ENCODE peak calls at places on chromosomes 5 and 9, in ten cellular contexts. I is HCT116, R is sigmoid colon, F is GM12891, P is spleen, W is endothelial cell of umbilical vein, U is SK-N-MC, C is GM23338, E is HL-60, L is H1. V is an unnamed sample.

GRCh38 chr9:93677061-93677571 is 100.7 kb downstream of the PHF2 start:
- DNase-seq in C (no peak), P (peak), I (no peak), U (no peak), W (no peak), F (no peak), L (no peak), E (no peak), R (no peak), V (no peak)

GRCh38 chr5:66362021-66362420 is 217.9 kb downstream of the SREK1 start:
- DNase-seq in R (no peak), U (no peak), P (no peak), F (no peak), L (no peak), C (no peak), I (no peak), W (no peak), E (no peak), V (no peak)

GRCh38 chr5:72506150-72506549 is 1.1 kb downstream of the ZNF366 start:
- DNase-seq in P (no peak), I (no peak), F (no peak), L (no peak), R (no peak), C (no peak), E (no peak), U (no peak), W (no peak), V (no peak)

GRCh38 chr5:61409568-61409967 is 77.5 kb downstream of the ZSWIM6 start:
- DNase-seq in W (peak), R (no peak), F (no peak), U (no peak), I (peak), C (no peak), L (no peak), P (no peak), E (no peak), V (no peak)

GRCh38 chr5:43367909-43368648 is 44.1 kb downstream of the CCL28 start:
- DNase-seq in E (no peak), W (peak), F (no peak), L (no peak), U (no peak), I (no peak), C (no peak), R (no peak), P (no peak), V (no peak)

GRCh38 chr9:96574931-96575351 is 44.7 kb downstream of the CDC14B start:
- DNase-seq in L (no peak), U (no peak), F (no peak), P (no peak), R (no peak), C (no peak), W (no peak), I (no peak), E (no peak), V (no peak)

GRCh38 chr9:96009690-96010477 is 134.4 kb downstream of the ERCC6L2 start:
- DNase-seq in C (no peak), P (no peak), W (no peak), E (peak), L (no peak), I (no peak), F (no peak), U (no peak), R (no peak), V (no peak)

GRCh38 chr9:104863180-104863883 is 64.6 kb downstream of the ABCA1 start:
- DNase-seq in U (peak), F (peak), R (no peak), L (no peak), P (no peak), I (peak), W (peak), C (peak), E (peak), V (peak)

GRCh38 chr5:177023247-177023703 is 779 bp downstream of the ZNF346 start:
- DNase-seq in P (no peak), L (no peak), F (no peak), I (no peak), C (peak), W (peak), E (peak), R (no peak), U (no peak), V (no peak)

GRCh38 chr5:151079838-151080619 is 805 bp downstream of the TNIP1 start:
- DNase-seq in P (peak), F (no peak), I (no peak), W (peak), C (no peak), U (no peak), L (no peak), R (no peak), E (no peak), V (peak)

GRCh38 chr5:10367586-10367985 is 14.1 kb downstream of the MARCHF6 start:
- DNase-seq in W (no peak), I (no peak), R (no peak), P (no peak), F (no peak), C (no peak), L (no peak), U (no peak), E (no peak), V (no peak)

GRCh38 chr5:78060421-78060820 is 234.1 kb downstream of the AP3B1 start:
- DNase-seq in U (no peak), I (no peak), F (no peak), P (no peak), W (peak), R (no peak), E (no peak), L (no peak), C (no peak), V (no peak)

GRCh38 chr5:107092695-107093094 is 578.0 kb downstream of the EFNA5 start:
- DNase-seq in C (no peak), W (no peak), I (no peak), U (no peak), E (no peak), L (no peak), P (no peak), R (no peak), F (no peak), V (no peak)

GRCh38 chr5:80399553-80400239 is 8.2 kb upstream of the ZFYVE16 start:
- DNase-seq in U (no peak), I (no peak), F (no peak), P (no peak), C (no peak), L (no peak), R (no peak), E (peak), W (no peak), V (no peak)

GRCh38 chr5:59104400-59105117 is 521.7 kb downstream of the RAB3C start:
- DNase-seq in W (no peak), C (peak), F (no peak), I (no peak), L (no peak), R (no peak), E (no peak), U (no peak), P (no peak), V (no peak)

GRCh38 chr5:181173420-181174342 is 26.3 kb downstream of the OR2V2 start:
- DNase-seq in P (no peak), F (no peak), U (no peak), I (peak), W (peak), C (peak), E (peak), R (no peak), L (peak), V (no peak)

GRCh38 chr5:96033116-96033515 is 71.5 kb upstream of the ELL2 start:
- DNase-seq in C (no peak), L (no peak), U (no peak), R (no peak), P (no peak), W (no peak), F (no peak), E (no peak), I (no peak), V (no peak)

GRCh38 chr5:143405063-143405746 is 1.7 kb upstream of the NR3C1 start:
- DNase-seq in F (peak), I (no peak), L (no peak), C (peak), R (peak), W (peak), E (peak), U (no peak), P (peak), V (peak)

GRCh38 chr9:11206925-11207324 is 594.1 kb upstream of the PTPRD start:
- DNase-seq in E (no peak), I (no peak), C (no peak), W (no peak), L (no peak), P (no peak), U (no peak), R (no peak), F (no peak), V (no peak)

GRCh38 chr5:149779071-149779470 is 49.0 kb downstream of the PPARGC1B start:
- DNase-seq in E (no peak), U (no peak), C (no peak), L (no peak), F (no peak), P (no peak), R (no peak), W (no peak), I (no peak), V (no peak)

GRCh38 chr5:63555874-63556273 is 406.4 kb downstream of the HTR1A start:
- DNase-seq in E (no peak), I (no peak), F (no peak), C (no peak), P (no peak), U (no peak), W (no peak), R (no peak), L (no peak), V (no peak)

GRCh38 chr5:13248236-13248635 is 696.3 kb downstream of the DNAH5 start:
- DNase-seq in R (no peak), L (no peak), P (no peak), U (no peak), E (no peak), I (no peak), F (no peak), C (no peak), W (peak), V (no peak)

GRCh38 chr5:109692011-109692410 is 2.3 kb downstream of the MAN2A1 start:
- DNase-seq in F (no peak), E (no peak), P (no peak), R (no peak), W (peak), L (no peak), C (no peak), U (no peak), I (no peak), V (no peak)

GRCh38 chr9:122941560-122942234 is 877 bp downstream of the RABGAP1 start:
- DNase-seq in L (no peak), R (peak), C (peak), P (no peak), F (no peak), U (no peak), W (peak), I (no peak), E (peak), V (peak)

GRCh38 chr9:136625101-136626065 is 37.3 kb upstream of the EGFL7 start:
- DNase-seq in F (no peak), U (no peak), C (peak), E (peak), P (peak), L (no peak), W (peak), I (no peak), R (peak), V (peak)

GRCh38 chr5:96823060-96823459 is 15.3 kb upstream of the ERAP1 start:
- DNase-seq in U (no peak), F (no peak), P (no peak), W (no peak), C (no peak), E (no peak), L (no peak), I (no peak), R (no peak), V (no peak)

GRCh38 chr5:102845041-102845440 is 89.9 kb downstream of the PAM start:
- DNase-seq in I (no peak), F (no peak), W (peak), R (no peak), C (no peak), L (no peak), U (no peak), P (no peak), E (no peak), V (no peak)

GRCh38 chr5:39759696-39760095 is 334.9 kb upstream of the DAB2 start:
- DNase-seq in R (no peak), C (no peak), W (no peak), U (no peak), P (no peak), E (no peak), L (no peak), F (no peak), I (no peak), V (no peak)

GRCh38 chr5:180629703-180630382 is 19.6 kb downstream of the FLT4 start:
- DNase-seq in I (no peak), F (no peak), U (no peak), W (no peak), C (no peak), P (no peak), E (no peak), R (no peak), L (no peak), V (no peak)

GRCh38 chr5:102755691-102756371 is 726 bp downstream of the PAM start:
- DNase-seq in U (no peak), I (peak), W (peak), E (peak), L (no peak), F (no peak), P (peak), R (peak), C (peak), V (peak)

GRCh38 chr5:77643654-77644404 is 5.3 kb upstream of the OTP start:
- DNase-seq in F (no peak), C (peak), R (no peak), P (no peak), L (no peak), U (no peak), I (no peak), E (no peak), W (no peak), V (no peak)

GRCh38 chr9:107283621-107284616 is 840 bp downstream of the RAD23B start:
- DNase-seq in E (peak), W (peak), L (peak), C (peak), R (peak), F (peak), U (no peak), P (peak), I (peak), V (peak)

GRCh38 chr9:36970007-36970888 is 63.8 kb downstream of the PAX5 start:
- DNase-seq in F (no peak), I (no peak), L (no peak), U (no peak), R (no peak), C (no peak), P (no peak), E (no peak), W (no peak), V (no peak)

GRCh38 chr9:129122133-129122532 is 10.9 kb downstream of the PTPA start:
- DNase-seq in E (no peak), W (no peak), F (no peak), R (no peak), U (no peak), P (no peak), C (no peak), L (no peak), I (no peak), V (no peak)

GRCh38 chr9:98808411-98808815 is 943 bp downstream of the GALNT12 start:
- DNase-seq in W (no peak), I (no peak), L (no peak), R (peak), F (no peak), P (no peak), U (no peak), E (no peak), C (peak), V (no peak)
- TF ChIP-seq POLR2AphosphoS5 in W (no peak), I (peak), L (no peak), R (no peak), F (no peak), P (no peak), U (no peak), E (no peak), C (no peak), V (no peak)

GRCh38 chr5:76524872-76525271 is 98.3 kb downstream of the F2RL2 start:
- DNase-seq in R (no peak), F (no peak), W (no peak), L (no peak), C (no peak), E (no peak), I (no peak), P (no peak), U (peak), V (no peak)
- TF ChIP-seq POLR2AphosphoS5 in R (no peak), F (no peak), W (no peak), L (no peak), C (no peak), E (no peak), I (no peak), P (no peak), U (peak), V (no peak)

GRCh38 chr9:89386797-89387196 is 68.5 kb downstream of the SECISBP2 start:
- DNase-seq in P (peak), F (no peak), C (no peak), U (no peak), L (no peak), E (no peak), W (no peak), I (no peak), R (no peak), V (peak)

GRCh38 chr9:89387197-89387849 is 69.0 kb downstream of the SECISBP2 start:
- DNase-seq in I (no peak), C (no peak), L (no peak), P (peak), W (no peak), U (no peak), E (no peak), R (no peak), F (no peak), V (no peak)

GRCh38 chr9:89388868-89389177 is 70.5 kb downstream of the SECISBP2 start:
- DNase-seq in P (no peak), W (no peak), C (no peak), U (no peak), R (no peak), L (no peak), I (no peak), E (no peak), F (no peak), V (no peak)

GRCh38 chr9:89390068-89390555 is 71.8 kb downstream of the SECISBP2 start:
- DNase-seq in L (no peak), R (no peak), U (no peak), P (no peak), C (no peak), W (no peak), F (no peak), E (no peak), I (no peak), V (no peak)

DNA sequence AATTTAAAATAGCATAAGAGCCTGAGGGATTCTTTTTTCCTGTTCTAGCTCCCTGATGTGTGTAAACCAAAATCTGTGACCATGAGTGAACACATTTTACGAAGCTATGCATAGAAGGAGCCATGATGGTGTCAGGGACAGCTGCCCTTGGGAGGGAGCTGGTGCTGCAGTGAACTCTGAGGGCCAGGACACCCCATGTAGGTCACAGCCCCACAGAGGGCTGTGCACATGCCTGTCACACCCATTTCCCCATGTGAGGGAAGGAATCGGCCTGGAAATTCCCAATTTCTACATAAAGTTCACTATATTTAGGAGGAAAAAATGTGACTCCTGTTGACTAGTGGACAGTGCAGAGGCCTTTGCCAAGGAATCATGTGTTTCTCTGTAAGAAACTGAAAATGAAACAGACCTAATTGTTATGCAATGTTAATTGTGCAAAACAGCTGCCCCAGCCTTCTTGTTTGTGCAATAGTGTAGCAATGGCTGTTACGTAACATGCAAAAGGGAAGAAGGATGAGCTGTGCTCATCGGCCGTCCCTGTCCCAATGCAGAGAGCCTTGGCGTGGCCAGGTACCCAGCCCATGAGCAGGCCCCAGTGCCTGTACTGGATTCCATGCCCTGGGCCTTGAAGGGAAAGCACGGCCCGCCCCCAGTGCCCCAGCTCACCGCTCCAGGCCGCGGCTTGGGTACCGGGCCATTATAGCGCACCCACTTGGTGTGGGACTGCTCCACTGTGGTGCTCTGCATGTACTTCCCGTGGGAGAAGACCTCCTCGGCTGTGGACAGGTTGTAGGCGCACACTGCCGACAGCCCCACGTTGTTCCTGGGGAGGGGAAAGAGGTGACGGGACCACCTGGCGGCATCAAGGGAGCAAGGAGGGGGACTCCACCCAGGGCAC is 69.9 kb downstream of the SECISBP2 start:
- DNase-seq in I (no peak), W (no peak), U (no peak), C (no peak), R (peak), P (peak), F (no peak), E (peak), L (no peak), V (peak)
- TF ChIP-seq POLR2AphosphoS5 in I (no peak), W (no peak), U (no peak), C (no peak), R (peak), P (peak), F (no peak), E (peak), L (no peak), V (peak)

GRCh38 chr9:114214181-114214580 is 58.8 kb downstream of the COL27A1 start:
- DNase-seq in L (no peak), I (no peak), E (no peak), U (no peak), F (no peak), C (no peak), W (peak), P (no peak), R (no peak), V (peak)
- TF ChIP-seq POLR2AphosphoS5 in L (no peak), I (no peak), E (no peak), U (no peak), F (no peak), C (no peak), W (no peak), P (no peak), R (no peak), V (no peak)